ENCODE peak calls at places on chromosomes 5 and 9, in seven cellular contexts. S, H, Z, B, I, L and R are unnamed samples.

GRCh38 chr9:110942522-110942921 is 95.7 kb downstream of the LPAR1 start:
- DNase-seq in Z (no peak), H (no peak), L (no peak), I (no peak), B (no peak), S (no peak), R (peak)

GRCh38 chr5:179257190-179257741 is 88.0 kb downstream of the ADAMTS2 start:
- DNase-seq in B (no peak), I (no peak), L (no peak), H (no peak), S (peak), Z (no peak), R (no peak)

GRCh38 chr9:113293285-113293874 is 9.8 kb downstream of the RNF183 start:
- DNase-seq in I (no peak), H (no peak), S (no peak), B (no peak), Z (no peak), L (no peak), R (no peak)

GRCh38 chr9:74861773-74862172 is 25.9 kb downstream of the TRPM6 start:
- DNase-seq in I (no peak), L (no peak), H (no peak), Z (no peak), S (no peak), B (no peak), R (no peak)

GRCh38 chr9:130235558-130236435 is 29.8 kb upstream of the HMCN2 start:
- DNase-seq in I (peak), S (peak), Z (no peak), H (peak), L (no peak), B (peak), R (no peak)

GRCh38 chr9:116594552-116594951 is 92.6 kb upstream of the TRIM32 start:
- DNase-seq in S (no peak), H (no peak), Z (no peak), B (peak), L (no peak), I (no peak), R (no peak)

GRCh38 chr5:17316973-17317459 is 99.6 kb downstream of the BASP1 start:
- DNase-seq in H (no peak), B (no peak), S (no peak), I (peak), Z (no peak), L (no peak), R (peak)

GRCh38 chr5:141040093-141040762 is 10.9 kb upstream of the PCDHB1 start:
- DNase-seq in H (no peak), B (peak), Z (no peak), L (peak), I (no peak), S (no peak), R (peak)

GRCh38 chr9:87556821-87557220 is 59.2 kb downstream of the DAPK1 start:
- DNase-seq in B (no peak), L (no peak), H (no peak), S (no peak), I (peak), Z (peak), R (no peak)

GRCh38 chr5:143008809-143009521 is 238.8 kb downstream of the ARHGAP26 start:
- DNase-seq in B (peak), I (peak), S (no peak), Z (no peak), H (peak), L (no peak), R (no peak)

GRCh38 chr5:170296935-170297588 is 515 bp downstream of the LCP2 start:
- DNase-seq in Z (no peak), I (no peak), B (no peak), S (no peak), H (no peak), L (no peak), R (no peak)

GRCh38 chr9:107883496-107884120 is 394.0 kb upstream of the KLF4 start:
- DNase-seq in S (no peak), Z (no peak), L (no peak), H (no peak), B (no peak), I (peak), R (no peak)

GRCh38 chr5:2200261-2200965 is 317.7 kb upstream of the IRX4 start:
- DNase-seq in I (no peak), B (no peak), Z (no peak), H (no peak), S (no peak), L (no peak), R (no peak)

GRCh38 chr5:36607114-36607561 is 732 bp downstream of the SLC1A3 start:
- DNase-seq in H (no peak), I (no peak), L (no peak), S (no peak), B (peak), Z (no peak), R (peak)

GRCh38 chr5:73485715-73486114 is 12.5 kb upstream of the BTF3 start:
- DNase-seq in S (no peak), B (no peak), H (no peak), L (no peak), I (no peak), Z (no peak), R (no peak)

GRCh38 chr5:171367424-171368370 is 20.0 kb upstream of the NPM1 start:
- DNase-seq in L (no peak), Z (peak), I (no peak), B (no peak), S (no peak), H (no peak), R (no peak)

GRCh38 chr5:94524841-94525697 is 93.3 kb downstream of the KIAA0825 start:
- DNase-seq in I (no peak), S (no peak), L (no peak), B (peak), Z (peak), H (peak), R (peak)

GRCh38 chr9:105051897-105052296 is 123.9 kb upstream of the ABCA1 start:
- DNase-seq in I (no peak), B (no peak), L (no peak), Z (no peak), S (no peak), H (no peak), R (no peak)

GRCh38 chr5:173839117-173839713 is 48.9 kb upstream of the CPEB4 start:
- DNase-seq in L (no peak), H (no peak), B (no peak), I (no peak), Z (no peak), S (no peak), R (no peak)